ENCODE peak calls at places on chromosomes 1 and 21, in nine cellular contexts. G is mammary epithelial cell, J is SK-N-SH, Q is neural progenitor cell, F is PC-9, D is IMR-90, H is OCI-LY7, Z is PC-3, B is neuronal stem cell. E is an unnamed sample.

GRCh38 chr1:223820515-223820858 is 25.3 kb downstream of the TP53BP2 start:
- DNase-seq in J (no peak), Q (no peak), Z (no peak), D (no peak), B (no peak), F (no peak), H (no peak), G (no peak), E (no peak)

GRCh38 chr1:30718636-30719405 is 4.6 kb downstream of the MATN1 start:
- DNase-seq in J (peak; percentile 93), D (peak; percentile 98), Q (peak; percentile 90), B (no peak), Z (no peak), G (peak; percentile 96), F (peak; percentile 96), H (peak; percentile 83), E (peak; percentile 79)

GRCh38 chr1:162876751-162877150 is 15.8 kb upstream of the CCDC190 start:
- DNase-seq in Q (no peak), H (no peak), J (no peak), D (no peak), F (no peak), B (no peak), G (no peak), Z (no peak), E (no peak)

GRCh38 chr1:231636157-231636556 is 9.6 kb downstream of the DISC1 start:
- DNase-seq in J (no peak), Q (no peak), B (no peak), Z (peak; percentile 56), F (no peak), G (no peak), D (peak; percentile 80), H (no peak), E (no peak)

GRCh38 chr1:239951518-239952130 is 140.1 kb upstream of the FMN2 start:
- DNase-seq in F (peak; percentile 28), H (peak; percentile 62), D (peak; percentile 73), Z (peak; percentile 90), B (peak; percentile 52), G (peak; percentile 19), J (peak; percentile 72), Q (peak; percentile 89), E (peak; percentile 93)

GRCh38 chr1:167076136-167076710 is 14.0 kb downstream of the GPA33 start:
- DNase-seq in Z (no peak), F (no peak), B (no peak), H (no peak), G (no peak), D (no peak), Q (peak; percentile 44), J (no peak), E (no peak)

GRCh38 chr1:3684031-3684430 is 31.7 kb downstream of the TP73 start:
- DNase-seq in D (no peak), G (no peak), B (peak; percentile 51), Q (peak; percentile 87), F (no peak), J (no peak), Z (no peak), H (no peak), E (peak; percentile 88)

GRCh38 chr1:212684076-212684475 is 15.6 kb downstream of the BATF3 start:
- DNase-seq in F (no peak), H (no peak), B (no peak), Q (no peak), G (no peak), D (peak; percentile 27), J (no peak), Z (no peak), E (no peak)

GRCh38 chr1:42973304-42973703 is 14.6 kb upstream of the SLC2A1 start:
- DNase-seq in D (no peak), G (no peak), F (no peak), J (no peak), B (no peak), H (no peak), Q (no peak), Z (peak; percentile 77), E (no peak)

GRCh38 chr1:65114312-65114711 is 33.7 kb upstream of the AK4 start:
- DNase-seq in G (no peak), Q (no peak), Z (no peak), F (no peak), D (no peak), H (no peak), J (peak; percentile 43), B (no peak), E (no peak)

GRCh38 chr1:37861151-37861550 is 1.8 kb upstream of the MTF1 start:
- DNase-seq in H (peak; percentile 11), Q (no peak), Z (peak; percentile 19), J (no peak), B (no peak), F (no peak), D (no peak), G (peak; percentile 69), E (no peak)

GRCh38 chr21:34888569-34889286 is 160.4 kb downstream of the RUNX1 start:
- DNase-seq in G (peak; percentile 93), Q (peak; percentile 96), F (peak; percentile 91), D (peak; percentile 96), Z (peak; percentile 97), B (peak; percentile 85), H (peak; percentile 72), J (peak; percentile 93), E (peak; percentile 98)

GRCh38 chr1:229223498-229223897 is 47.4 kb upstream of the RAB4A start:
- DNase-seq in F (peak; percentile 47), Q (no peak), J (peak; percentile 34), D (no peak), Z (peak; percentile 44), B (no peak), H (no peak), G (no peak), E (no peak)

GRCh38 chr1:101140041-101140718 is 96.6 kb upstream of the S1PR1 start:
- DNase-seq in J (peak; percentile 29), F (no peak), Z (no peak), G (no peak), B (no peak), D (no peak), Q (no peak), H (no peak), E (no peak)

GRCh38 chr1:2314297-2314802 is 77.0 kb downstream of the MORN1 start:
- DNase-seq in G (no peak), Z (peak; percentile 59), D (peak; percentile 36), B (peak; percentile 73), F (peak; percentile 60), Q (peak; percentile 93), H (no peak), J (peak; percentile 93), E (peak; percentile 94)
- H2AFZ ChIP-seq in G (no peak overlapping the region), Z (peak overlapping the region; percentile 52), D (peak overlapping the region; percentile 77), B (peak overlapping the region; percentile 68), F (no peak overlapping the region), Q (no peak overlapping the region), H (no peak overlapping the region), J (no peak overlapping the region), E (no peak overlapping the region)

DNA sequence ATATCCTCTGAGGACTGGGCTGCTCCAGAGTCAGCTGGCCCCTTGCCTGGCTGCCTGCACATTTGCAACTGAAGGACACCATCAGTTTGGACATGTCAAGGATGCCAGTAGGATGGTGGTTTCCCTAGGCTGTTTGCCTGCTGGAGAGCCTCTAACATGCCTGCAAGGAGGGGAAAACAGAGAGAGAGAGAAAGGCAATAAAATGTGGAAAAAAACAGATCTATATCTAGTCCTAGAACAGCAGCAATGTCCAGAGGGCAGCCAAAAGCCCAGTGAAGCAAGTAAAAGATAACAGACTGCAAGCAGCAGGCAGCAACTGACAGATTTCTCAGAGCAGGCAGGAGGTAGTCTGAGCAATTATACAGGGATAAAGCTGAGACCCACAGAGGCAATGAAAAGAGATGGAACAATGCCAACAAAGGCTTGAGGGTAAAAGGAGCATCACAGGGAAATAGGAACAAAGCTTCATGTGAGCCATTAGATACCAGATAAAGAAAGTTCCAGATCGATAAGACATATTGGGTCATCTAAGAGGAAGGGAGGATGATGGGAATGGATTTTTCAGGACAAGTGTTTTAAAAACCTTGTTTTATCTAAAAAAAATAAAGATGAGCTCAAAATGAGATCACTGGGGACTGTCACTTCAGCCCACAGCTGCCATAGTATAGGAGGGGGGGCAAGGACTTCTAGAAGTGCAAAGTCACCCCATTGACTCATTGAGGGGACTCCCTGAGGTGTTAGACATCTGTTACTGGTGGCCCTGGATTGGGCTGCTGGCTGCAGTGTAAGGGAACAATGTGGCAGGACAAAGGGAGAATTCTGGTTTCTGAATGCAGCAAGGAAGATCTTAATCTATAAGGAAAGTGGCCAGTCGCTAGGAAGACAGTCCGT is 38.6 kb upstream of the GADD45A start:
- DNase-seq in H (no peak), J (peak; percentile 61), B (peak; percentile 79), Z (peak; percentile 7), Q (peak; percentile 85), F (peak; percentile 46), G (no peak), D (peak; percentile 23), E (no peak)
- H2AFZ ChIP-seq in H (no peak overlapping the region), J (peak overlapping the region; percentile 42), B (peak overlapping the region; percentile 61), Z (no peak overlapping the region), Q (no peak overlapping the region), F (no peak overlapping the region), G (peak overlapping the region; percentile 36), D (no peak overlapping the region), E (peak overlapping the region; percentile 43)

GRCh38 chr1:202348005-202348508 is 442 bp upstream of the PPP1R12B start:
- DNase-seq in D (no peak), Q (no peak), F (no peak), H (no peak), J (no peak), Z (no peak), B (no peak), G (no peak), E (no peak)

GRCh38 chr1:202348509-202349262 is at the start of gene PPP1R12B:
- DNase-seq in F (peak; percentile 96), D (peak; percentile 99), B (peak; percentile 97), Q (peak; percentile 99), G (peak; percentile 98), J (peak; percentile 89), Z (peak; percentile 96), H (peak; percentile 98), E (peak; percentile 100)

GRCh38 chr1:202349263-202349928 is 897 bp downstream of the PPP1R12B start:
- DNase-seq in B (no peak), D (peak; percentile 78), J (peak; percentile 72), H (peak; percentile 23), G (peak; percentile 7), F (no peak), Q (no peak), Z (peak; percentile 2), E (no peak)

DNA sequence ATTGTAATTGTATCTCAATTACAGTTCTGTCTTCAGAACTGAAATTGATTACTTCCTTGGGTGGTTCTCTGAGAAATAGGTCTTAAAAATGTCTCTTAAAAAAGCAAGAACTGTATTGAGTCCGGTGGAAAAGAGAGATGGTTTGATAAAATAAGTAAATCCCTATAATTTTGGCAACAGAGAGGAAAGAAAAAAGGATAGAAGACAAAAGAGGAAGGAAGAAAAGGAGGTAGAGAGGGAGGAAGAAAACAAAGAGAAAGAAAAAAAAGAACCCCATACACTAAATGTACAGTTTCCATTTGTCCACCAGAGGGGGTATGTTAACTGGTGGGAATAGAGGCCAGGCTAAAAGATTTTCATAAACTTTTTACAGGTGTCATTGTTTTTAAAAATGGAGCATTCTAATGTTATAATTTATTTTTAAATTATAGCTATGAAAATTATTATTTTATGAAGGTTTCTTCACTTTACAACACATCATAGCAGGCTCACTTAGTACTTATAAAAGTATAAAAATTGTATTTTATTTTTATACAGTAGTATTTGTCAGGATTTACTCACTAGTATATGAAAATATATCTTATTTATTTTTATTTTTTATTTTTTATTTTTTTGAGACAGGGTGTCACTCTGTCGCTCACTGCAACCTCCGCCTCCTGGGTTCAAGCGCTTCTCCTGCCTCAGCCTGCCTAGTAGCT is 2.1 kb upstream of the UBE2T start:
- DNase-seq in D (peak; percentile 48), Q (peak; percentile 66), B (peak; percentile 26), H (peak; percentile 77), J (peak; percentile 37), G (peak; percentile 27), Z (peak; percentile 65), F (no peak), E (peak; percentile 81)
- H2AFZ ChIP-seq in D (no peak overlapping the region), Q (peak overlapping the region; percentile 84), B (peak overlapping the region; percentile 88), H (peak overlapping the region; percentile 99), J (peak overlapping the region; percentile 93), G (peak overlapping the region; percentile 77), Z (peak overlapping the region; percentile 89), F (peak overlapping the region; percentile 75), E (peak overlapping the region; percentile 52)

GRCh38 chr1:54810144-54810942 is 9.2 kb upstream of the TTC22 start:
- DNase-seq in Z (peak; percentile 80), Q (peak; percentile 81), H (peak; percentile 60), F (peak; percentile 73), D (peak; percentile 37), B (peak; percentile 64), J (peak; percentile 93), G (peak; percentile 38), E (peak; percentile 91)
- H2AFZ ChIP-seq in Z (peak overlapping the region; percentile 35), Q (no peak overlapping the region), H (no peak overlapping the region), F (no peak overlapping the region), D (peak overlapping the region; percentile 62), B (peak overlapping the region; percentile 11), J (no peak overlapping the region), G (no peak overlapping the region), E (peak overlapping the region; percentile 56)